ENCODE peak calls at places on chromosomes 7 and 10, in eight cellular contexts. P, X, W, R, N, J, S and E are unnamed samples.
A peak's percentile ranks its signal among the peaks of the same experiment; 100 is the strongest.

GRCh38 chr7:20556091-20556490 is 59.4 kb upstream of the ABCB5 start:
- DNase-seq in N (no peak), S (no peak), W (no peak), J (no peak), R (no peak), P (no peak), X (no peak), E (no peak)

GRCh38 chr10:110404374-110404773 is 93.3 kb upstream of the DUSP5 start:
- DNase-seq in J (peak; percentile 80), N (no peak), P (no peak), R (no peak), X (no peak), W (no peak), S (no peak), E (no peak)

GRCh38 chr7:146115665-146116451 is 743 bp upstream of the CNTNAP2 start:
- DNase-seq in J (peak; percentile 67), P (peak; percentile 48), R (no peak), X (peak; percentile 36), S (peak; percentile 94), W (peak; percentile 3), N (no peak), E (no peak)

GRCh38 chr10:3213174-3213573 is 40.6 kb upstream of the PITRM1 start:
- DNase-seq in W (no peak), P (peak; percentile 84), J (peak; percentile 61), S (no peak), N (no peak), R (no peak), X (no peak), E (no peak)

GRCh38 chr7:155850001-155850436 is 37.8 kb upstream of the SHH start:
- DNase-seq in N (no peak), P (no peak), S (no peak), J (no peak), R (no peak), X (no peak), W (no peak), E (no peak)

GRCh38 chr10:77636967-77637473 is 588 bp downstream of the KCNMA1 start:
- DNase-seq in S (peak; percentile 24), N (no peak), P (no peak), J (no peak), X (no peak), W (no peak), R (no peak), E (no peak)

GRCh38 chr7:104206841-104207240 is 972 bp downstream of the ORC5 start:
- DNase-seq in S (no peak), P (no peak), X (no peak), N (no peak), J (no peak), W (no peak), R (no peak), E (no peak)

GRCh38 chr10:546971-547590 is 142.4 kb downstream of the DIP2C start:
- DNase-seq in W (peak; percentile 60), X (no peak), S (no peak), J (no peak), P (no peak), R (no peak), N (no peak), E (no peak)

GRCh38 chr10:35451103-35452016 is 115.1 kb downstream of the CCNY start:
- DNase-seq in S (no peak), X (peak; percentile 54), J (peak; percentile 56), R (peak; percentile 76), P (no peak), N (no peak), W (no peak), E (no peak)

GRCh38 chr10:82668266-82668665 is 793.3 kb downstream of the NRG3 start:
- DNase-seq in S (no peak), W (no peak), X (no peak), J (no peak), R (no peak), N (no peak), P (no peak), E (no peak)

GRCh38 chr7:117259626-117260025 is 63.2 kb downstream of the WNT2 start:
- DNase-seq in N (no peak), R (no peak), W (peak; percentile 26), S (no peak), J (peak; percentile 18), P (no peak), X (no peak), E (no peak)

GRCh38 chr7:47602272-47603004 is 20.5 kb upstream of the TNS3 start:
- DNase-seq in W (peak; percentile 52), N (no peak), X (no peak), R (no peak), J (no peak), S (no peak), P (no peak), E (no peak)

GRCh38 chr10:78515037-78515872 is 481.6 kb downstream of the RPS24 start:
- DNase-seq in P (no peak), S (no peak), X (no peak), R (no peak), N (no peak), J (peak; percentile 26), W (no peak), E (no peak)

GRCh38 chr7:84704380-84704779 is 482.5 kb downstream of the SEMA3D start:
- DNase-seq in N (no peak), R (no peak), W (no peak), X (no peak), J (no peak), S (no peak), P (no peak), E (no peak)

GRCh38 chr10:6162589-6163356 is 40.0 kb upstream of the PFKFB3 start:
- DNase-seq in R (no peak), W (no peak), P (no peak), J (no peak), N (no peak), X (no peak), S (peak; percentile 45), E (no peak)

GRCh38 chr7:23653942-23654341 is 26.1 kb upstream of the FAM221A start:
- DNase-seq in S (peak; percentile 1), N (no peak), P (no peak), W (no peak), J (no peak), R (no peak), X (no peak), E (no peak)

GRCh38 chr7:119320316-119320715 is 952.7 kb upstream of the KCND2 start:
- DNase-seq in S (no peak), J (no peak), W (peak; percentile 1), X (no peak), N (no peak), P (no peak), R (no peak), E (no peak)

GRCh38 chr10:129914960-129915359 is 49.1 kb downstream of the EBF3 start:
- DNase-seq in P (no peak), R (no peak), N (no peak), W (no peak), S (no peak), X (no peak), J (no peak), E (no peak)

GRCh38 chr10:129853236-129853946 is 110.7 kb downstream of the EBF3 start:
- DNase-seq in R (no peak), J (peak; percentile 7), N (no peak), X (no peak), P (no peak), W (no peak), S (no peak), E (no peak)

GRCh38 chr10:32413513-32413912 is 32.4 kb upstream of the CCDC7 start:
- DNase-seq in J (peak; percentile 73), P (no peak), X (no peak), W (peak; percentile 99), N (peak; percentile 55), R (no peak), S (no peak), E (peak; percentile 79)

GRCh38 chr10:116925061-116925460 is 75.8 kb downstream of the ENO4 start:
- DNase-seq in N (no peak), S (no peak), J (no peak), P (no peak), X (no peak), W (no peak), R (no peak), E (no peak)

GRCh38 chr7:85710960-85711359 is 524.1 kb upstream of the SEMA3D start:
- DNase-seq in J (no peak), P (no peak), W (peak; percentile 11), N (no peak), S (no peak), X (no peak), R (no peak), E (no peak)

GRCh38 chr7:100472854-100473499 is 6.0 kb downstream of the TSC22D4 start:
- DNase-seq in R (no peak), X (peak; percentile 79), P (peak; percentile 51), W (peak; percentile 26), N (no peak), J (no peak), S (no peak), E (no peak)

DNA sequence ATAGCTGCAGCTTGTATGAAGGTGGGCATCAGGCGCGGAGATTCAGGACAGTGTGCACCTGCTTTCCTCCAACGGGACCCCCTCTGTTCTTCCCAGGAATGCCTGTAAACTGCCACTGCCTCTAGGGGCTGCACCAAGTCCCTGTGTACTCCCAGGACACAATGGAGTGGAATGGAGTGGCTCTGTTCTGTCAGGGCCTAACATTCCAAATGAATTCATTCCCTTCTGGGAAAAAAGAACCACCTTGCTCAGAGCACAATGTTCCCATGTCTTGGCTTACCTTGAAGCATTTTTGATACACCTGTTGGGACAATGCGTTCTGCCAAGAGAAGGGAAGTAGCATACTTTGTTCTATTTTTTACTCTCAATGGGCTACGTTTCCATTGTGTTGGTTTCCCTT is 339.4 kb downstream of the FRMD4A start:
- DNase-seq in P (no peak), W (no peak), S (no peak), X (no peak), R (no peak), N (no peak), J (no peak), E (no peak)
- TF ChIP-seq CTCF in P (no peak), W (no peak), S (no peak), X (no peak), R (no peak), N (peak; percentile 6), J (peak; percentile 7), E (peak; percentile 12)

DNA sequence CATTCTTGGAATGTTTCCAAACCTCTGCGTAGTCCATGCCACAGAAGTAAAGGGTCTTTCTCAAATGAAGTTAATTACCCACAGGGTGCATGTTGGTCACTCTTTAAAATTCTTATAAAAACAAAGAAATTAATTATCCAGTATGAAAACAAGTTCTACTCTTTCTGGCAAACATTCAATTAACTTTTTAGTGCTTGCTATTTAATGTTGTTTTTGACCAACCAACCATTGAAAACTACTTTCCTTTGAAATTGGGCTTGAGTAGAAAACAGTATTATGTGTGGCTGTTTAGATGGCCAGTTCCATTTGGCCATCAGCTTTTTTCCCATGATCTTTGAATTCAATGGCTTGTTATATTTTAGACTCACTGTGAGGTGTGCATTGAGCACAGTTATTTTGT is 83.0 kb downstream of the TAF3 start:
- DNase-seq in N (no peak), S (no peak), P (no peak), W (no peak), J (no peak), R (no peak), X (no peak), E (no peak)
- TF ChIP-seq CTCF in N (no peak), S (no peak), P (no peak), W (no peak), J (no peak), R (no peak), X (no peak), E (no peak)

GRCh38 chr7:26078437-26079362 is 73.3 kb upstream of the NFE2L3 start:
- DNase-seq in R (peak; percentile 36), P (peak; percentile 66), N (no peak), S (peak; percentile 86), J (peak; percentile 18), X (peak; percentile 35), W (peak; percentile 60), E (no peak)
- TF ChIP-seq CTCF in R (peak; percentile 61), P (peak; percentile 12), N (peak; percentile 41), S (peak; percentile 50), J (peak; percentile 30), X (peak; percentile 32), W (peak; percentile 10), E (peak; percentile 25)

GRCh38 chr10:29127037-29127436 is 161.8 kb upstream of the LYZL1 start:
- DNase-seq in S (no peak), R (no peak), X (no peak), N (no peak), W (no peak), J (no peak), P (no peak), E (no peak)
- TF ChIP-seq CTCF in S (no peak), R (no peak), X (no peak), N (no peak), W (no peak), J (no peak), P (no peak), E (no peak)